ENCODE peak calls at places on chromosomes 3 and 15, in six cellular contexts. O is pancreas, L is left lung, R is IMR-90, U is adrenal gland, Y is OCI-LY7. Z is an unnamed sample.

GRCh38 chr15:82263350-82263749 is 732 bp downstream of the SAXO2 start:
- DNase-seq in O (no peak), L (no peak), R (no peak), U (no peak), Y (no peak), Z (no peak)

GRCh38 chr15:84725001-84725491 is 9.1 kb upstream of the SEC11A start:
- DNase-seq in O (no peak), L (peak; percentile 45), R (peak; percentile 15), U (peak; percentile 24), Y (peak; percentile 80), Z (peak; percentile 63)

GRCh38 chr3:152073267-152073666 is 195.5 kb upstream of the MBNL1 start:
- DNase-seq in O (no peak), L (no peak), R (peak; percentile 28), U (no peak), Y (no peak), Z (no peak)

GRCh38 chr3:128112406-128112968 is 11.1 kb downstream of the RUVBL1 start:
- DNase-seq in O (no peak), L (no peak), R (peak; percentile 90), U (peak; percentile 79), Y (peak; percentile 30), Z (peak; percentile 31)

GRCh38 chr3:197444793-197445403 is 110.9 kb downstream of the BDH1 start:
- DNase-seq in O (no peak), L (no peak), R (no peak), U (no peak), Y (no peak), Z (no peak)

GRCh38 chr3:184757010-184757651 is 45.3 kb upstream of the MAGEF1 start:
- DNase-seq in O (no peak), L (peak; percentile 64), R (peak; percentile 99), U (peak; percentile 51), Y (no peak), Z (no peak)

GRCh38 chr15:46956456-46956855 is 760.8 kb upstream of the SEMA6D start:
- DNase-seq in O (no peak), L (no peak), R (no peak), U (no peak), Y (no peak), Z (no peak)

GRCh38 chr3:71447197-71447596 is 136.3 kb downstream of the FOXP1 start:
- DNase-seq in O (no peak), L (no peak), R (no peak), U (no peak), Y (no peak), Z (no peak)

GRCh38 chr3:41202834-41203345 is 3.6 kb downstream of the CTNNB1 start:
- DNase-seq in O (no peak), L (no peak), R (peak; percentile 61), U (peak; percentile 15), Y (peak; percentile 17), Z (no peak)

GRCh38 chr15:68699881-68700394 is 120.8 kb downstream of the ANP32A start:
- DNase-seq in O (no peak), L (no peak), R (no peak), U (peak; percentile 19), Y (no peak), Z (no peak)

GRCh38 chr3:145531548-145531947 is 629.4 kb downstream of the PLOD2 start:
- DNase-seq in O (no peak), L (no peak), R (no peak), U (no peak), Y (no peak), Z (no peak)

GRCh38 chr3:72137865-72138861 is 353.2 kb upstream of the PROK2 start:
- DNase-seq in O (no peak), L (no peak), R (no peak), U (no peak), Y (no peak), Z (no peak)

GRCh38 chr3:140910860-140911259 is 30.8 kb upstream of the SLC25A36 start:
- DNase-seq in O (no peak), L (no peak), R (peak; percentile 7), U (peak; percentile 21), Y (peak; percentile 0), Z (no peak)

GRCh38 chr3:8982509-8982908 is 19.2 kb upstream of the RAD18 start:
- DNase-seq in O (no peak), L (no peak), R (peak; percentile 56), U (no peak), Y (no peak), Z (no peak)

GRCh38 chr3:112032377-112032776 is 2.2 kb upstream of the TMPRSS7 start:
- DNase-seq in O (no peak), L (no peak), R (no peak), U (peak; percentile 65), Y (no peak), Z (no peak)

GRCh38 chr3:43870110-43870509 is 179.4 kb downstream of the ABHD5 start:
- DNase-seq in O (peak; percentile 36), L (no peak), R (peak; percentile 69), U (no peak), Y (no peak), Z (no peak)

GRCh38 chr15:69074843-69075224 is 60.3 kb downstream of the NOX5 start:
- DNase-seq in O (no peak), L (no peak), R (no peak), U (no peak), Y (no peak), Z (no peak)

GRCh38 chr3:45002139-45002660 is 23.9 kb upstream of the CLEC3B start:
- DNase-seq in O (no peak), L (no peak), R (no peak), U (no peak), Y (no peak), Z (no peak)

GRCh38 chr3:45003859-45004258 is 22.2 kb upstream of the CLEC3B start:
- DNase-seq in O (no peak), L (no peak), R (no peak), U (no peak), Y (no peak), Z (no peak)

GRCh38 chr3:45002680-45003079 is 23.4 kb upstream of the CLEC3B start:
- DNase-seq in O (no peak), L (no peak), R (no peak), U (no peak), Y (no peak), Z (no peak)

GRCh38 chr3:45001738-45002137 is 24.4 kb upstream of the CLEC3B start:
- DNase-seq in O (no peak), L (no peak), R (no peak), U (no peak), Y (no peak), Z (no peak)

DNA sequence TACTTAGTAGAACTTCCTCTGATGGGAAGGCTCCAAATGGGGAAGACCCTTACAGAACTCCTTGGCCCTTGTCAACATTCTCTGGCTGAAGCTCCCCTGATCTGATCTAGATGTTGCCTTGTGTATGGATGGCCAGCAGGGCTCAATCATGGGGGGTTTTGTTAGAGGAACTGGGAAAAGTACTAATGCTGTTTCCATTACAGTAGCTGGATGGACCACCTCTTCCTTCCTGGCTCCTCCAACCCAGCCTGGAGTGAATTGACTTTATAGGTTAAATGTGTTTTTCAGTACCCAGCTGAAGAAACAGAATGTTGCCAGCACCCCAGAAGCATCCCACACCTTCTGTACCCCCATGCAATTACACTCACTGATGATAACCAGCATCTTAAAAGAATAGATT is 22.7 kb upstream of the CLEC3B start:
- DNase-seq in O (no peak), L (no peak), R (no peak), U (no peak), Y (no peak), Z (no peak)
- H3K27ac ChIP-seq in O (no peak overlapping the region), L (no peak overlapping the region), R (no peak overlapping the region), U (no peak overlapping the region), Y (no peak overlapping the region), Z (no peak overlapping the region)

GRCh38 chr15:99452728-99453643 is 112.8 kb upstream of the MEF2A start:
- DNase-seq in O (peak; percentile 71), L (peak; percentile 91), R (peak; percentile 18), U (peak; percentile 78), Y (no peak), Z (no peak)
- H3K4me1 ChIP-seq in O (no peaks in the 10 kb centered on the region), L (peaks cover 64% of the 10 kb centered on the region), R (peaks cover 33% of the 10 kb centered on the region), U (peaks cover 6% of the 10 kb centered on the region), Y (no peaks in the 10 kb centered on the region), Z (peaks cover 20% of the 10 kb centered on the region)

GRCh38 chr15:44527241-44527640 is 9.7 kb upstream of the EIF3J start:
- DNase-seq in O (no peak), L (no peak), R (no peak), U (no peak), Y (no peak), Z (no peak)

GRCh38 chr15:44529864-44530604 is 6.9 kb upstream of the EIF3J start:
- DNase-seq in O (no peak), L (no peak), R (no peak), U (no peak), Y (no peak), Z (no peak)

GRCh38 chr15:44532689-44533088 is 4.3 kb upstream of the EIF3J start:
- DNase-seq in O (no peak), L (no peak), R (no peak), U (no peak), Y (peak; percentile 35), Z (no peak)

GRCh38 chr15:44535092-44535491 is 1.9 kb upstream of the EIF3J start:
- DNase-seq in O (no peak), L (no peak), R (no peak), U (no peak), Y (no peak), Z (no peak)

GRCh38 chr15:44530653-44531052 is 6.3 kb upstream of the EIF3J start:
- DNase-seq in O (no peak), L (no peak), R (peak; percentile 12), U (no peak), Y (no peak), Z (no peak)
- H3K4me3 ChIP-seq in O (no peak overlapping the region), L (no peak overlapping the region), R (no peak overlapping the region), U (no peak overlapping the region), Y (no peak overlapping the region), Z (no peak overlapping the region)

GRCh38 chr3:49460956-49461355 is 9.1 kb upstream of the DAG1 start:
- DNase-seq in O (no peak), L (no peak), R (no peak), U (no peak), Y (no peak), Z (no peak)

GRCh38 chr3:49456417-49456816 is 13.7 kb upstream of the DAG1 start:
- DNase-seq in O (no peak), L (no peak), R (peak; percentile 31), U (no peak), Y (no peak), Z (no peak)

GRCh38 chr3:49461443-49462171 is 8.5 kb upstream of the DAG1 start:
- DNase-seq in O (peak; percentile 63), L (no peak), R (peak; percentile 57), U (no peak), Y (no peak), Z (no peak)

GRCh38 chr3:49462222-49462621 is 7.8 kb upstream of the DAG1 start:
- DNase-seq in O (no peak), L (no peak), R (peak; percentile 67), U (no peak), Y (no peak), Z (no peak)

DNA sequence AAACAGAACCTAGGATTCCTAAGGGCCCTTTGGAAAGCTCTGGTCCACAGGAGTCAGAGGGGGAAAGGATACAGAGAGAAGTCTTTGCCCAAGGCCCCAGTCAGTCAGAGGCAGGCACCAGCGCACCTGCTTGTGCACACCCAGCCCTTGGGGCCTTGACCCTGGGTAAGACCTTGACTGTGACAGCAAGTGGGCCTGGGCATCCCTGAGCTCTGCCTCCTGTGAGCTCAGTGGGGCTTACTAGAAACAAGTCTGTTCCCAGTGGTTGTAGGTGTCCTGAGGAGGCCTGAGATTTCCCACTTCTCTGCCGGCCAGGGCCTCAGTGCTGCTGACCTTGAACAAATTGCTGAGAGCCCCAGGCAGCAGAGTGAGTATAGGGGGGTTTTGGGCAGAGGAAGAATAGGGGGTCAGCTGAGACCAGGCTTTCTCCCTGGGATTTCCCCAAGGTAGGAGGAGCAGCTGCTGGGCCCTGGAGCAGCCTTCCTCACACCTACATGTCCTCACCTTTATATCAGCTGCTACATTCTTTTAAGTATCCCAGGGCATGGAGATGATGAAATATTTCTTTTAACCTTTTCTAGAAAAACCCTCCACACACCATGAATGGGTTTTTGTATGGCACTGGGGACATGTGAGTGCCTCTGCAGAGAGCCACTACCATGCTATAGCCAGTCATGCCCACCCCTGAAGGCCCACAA is 9.7 kb upstream of the DAG1 start:
- DNase-seq in O (no peak), L (no peak), R (no peak), U (no peak), Y (no peak), Z (no peak)
- H3K27ac ChIP-seq in O (peak overlapping the region; percentile 75), L (no peak overlapping the region), R (no peak overlapping the region), U (no peak overlapping the region), Y (no peak overlapping the region), Z (no peak overlapping the region)

Z was measured in naive thymus-derived CD4-positive, alpha-beta T cell.